ENCODE peak calls at places on chromosomes 6 and 20, in eight cellular contexts. P is foreskin melanocyte; O is RCC 7860; N is T-helper 17 cell; L is CD8-positive, alpha-beta memory T cell; Z is RKO; W is smooth muscle cell of the brain vasculature; M is HEK293T. A is an unnamed sample.

GRCh38 chr20:43748274-43748673 is 21.5 kb upstream of the GTSF1L start:
- DNase-seq in O (no peak), M (no peak), W (no peak), L (no peak), P (no peak), N (no peak), Z (no peak), A (no peak)

GRCh38 chr20:61015602-61016001 is 236.5 kb upstream of the CDH4 start:
- DNase-seq in P (no peak), Z (no peak), M (no peak), N (no peak), W (no peak), O (no peak), L (no peak), A (no peak)

GRCh38 chr20:34553366-34553867 is 5.1 kb upstream of the MAP1LC3A start:
- DNase-seq in O (no peak), P (no peak), W (no peak), L (no peak), Z (no peak), M (no peak), N (no peak), A (no peak)

GRCh38 chr20:23149623-23150279 is 63.6 kb upstream of the CD93 start:
- DNase-seq in Z (no peak), W (no peak), N (no peak), M (no peak), O (no peak), P (no peak), L (no peak), A (no peak)

GRCh38 chr20:14792915-14793314 is 455.5 kb upstream of the FLRT3 start:
- DNase-seq in P (no peak), O (no peak), L (no peak), M (no peak), Z (no peak), W (no peak), N (no peak), A (no peak)

GRCh38 chr6:99548706-99549105 is 19.8 kb downstream of the CCNC start:
- DNase-seq in O (no peak), N (no peak), P (no peak), Z (no peak), W (no peak), M (no peak), L (no peak), A (no peak)

GRCh38 chr6:169096326-169096882 is 157.2 kb downstream of the THBS2 start:
- DNase-seq in M (no peak), Z (no peak), W (no peak), L (no peak), N (no peak), O (no peak), P (no peak), A (no peak)

GRCh38 chr6:30965140-30965601 is 18.3 kb upstream of the MUC21 start:
- DNase-seq in Z (no peak), M (no peak), O (no peak), W (no peak), P (no peak), N (no peak), L (no peak), A (no peak)

GRCh38 chr6:110130362-110130761 is 49.1 kb downstream of the WASF1 start:
- DNase-seq in P (no peak), O (no peak), M (no peak), W (no peak), L (no peak), Z (no peak), N (no peak), A (no peak)

GRCh38 chr6:31884528-31885035 is 5.8 kb upstream of the SLC44A4 start:
- DNase-seq in M (no peak), P (no peak), L (no peak), W (no peak), N (no peak), O (no peak), Z (no peak), A (no peak)

GRCh38 chr6:21935561-21936028 is 342.0 kb downstream of the SOX4 start:
- DNase-seq in N (no peak), Z (peak; percentile 29), L (no peak), O (peak; percentile 42), W (no peak), P (no peak), M (peak; percentile 52), A (no peak)

GRCh38 chr20:37396520-37397075 is 50.7 kb downstream of the SRC start:
- DNase-seq in W (no peak), O (no peak), N (no peak), L (no peak), P (no peak), Z (no peak), M (no peak), A (no peak)

GRCh38 chr20:61640846-61641245 is 388.8 kb downstream of the CDH4 start:
- DNase-seq in M (no peak), N (no peak), O (no peak), P (no peak), Z (no peak), L (no peak), W (no peak), A (no peak)

GRCh38 chr6:25223421-25224052 is 55.6 kb upstream of the CARMIL1 start:
- DNase-seq in O (peak; percentile 41), W (peak; percentile 53), M (peak; percentile 60), L (peak; percentile 37), Z (peak; percentile 71), P (peak; percentile 47), N (peak; percentile 29), A (peak; percentile 37)

GRCh38 chr6:145310116-145310515 is 425.2 kb downstream of the EPM2A start:
- DNase-seq in M (no peak), O (no peak), W (no peak), N (no peak), L (no peak), P (peak; percentile 32), Z (no peak), A (no peak)

GRCh38 chr6:128580224-128581110 is 60.1 kb upstream of the PTPRK start:
- DNase-seq in P (peak; percentile 27), O (no peak), W (no peak), N (no peak), L (no peak), M (no peak), Z (no peak), A (no peak)

GRCh38 chr6:28258877-28259777 is at the start of gene NKAPL:
- DNase-seq in O (no peak), Z (no peak), W (no peak), M (no peak), N (no peak), L (peak; percentile 31), P (peak; percentile 50), A (peak; percentile 25)

GRCh38 chr6:149271348-149272340 is 45.9 kb upstream of the TAB2 start:
- DNase-seq in O (no peak), N (peak; percentile 13), P (no peak), L (peak; percentile 6), M (no peak), W (no peak), Z (no peak), A (peak; percentile 18)

GRCh38 chr20:21522479-21523397 is 8.9 kb upstream of the NKX2-2 start:
- DNase-seq in L (no peak), O (no peak), N (no peak), Z (no peak), P (no peak), M (peak; percentile 61), W (no peak), A (no peak)

GRCh38 chr6:69827491-69827890 is 30.7 kb upstream of the LMBRD1 start:
- DNase-seq in L (no peak), W (no peak), M (no peak), O (no peak), N (no peak), Z (no peak), P (no peak), A (no peak)

GRCh38 chr20:64062596-64063388 is at the start of gene TCEA2:
- DNase-seq in W (peak; percentile 78), L (peak; percentile 88), Z (no peak), P (peak; percentile 92), N (peak; percentile 83), O (peak; percentile 83), M (peak; percentile 95), A (peak; percentile 89)

GRCh38 chr6:147067184-147067583 is 137.0 kb upstream of the STXBP5 start:
- DNase-seq in O (no peak), L (no peak), P (no peak), N (no peak), M (no peak), W (no peak), Z (no peak), A (no peak)

GRCh38 chr6:15536201-15536955 is 126.5 kb downstream of the DTNBP1 start:
- DNase-seq in Z (no peak), P (no peak), O (no peak), N (no peak), W (no peak), M (no peak), L (no peak), A (no peak)